ENCODE peak calls at places on chromosomes 16 and 17, in four cellular contexts. One of them, this sample, is unnamed.

GRCh38 chr16:85611455-85612190 is 1.5 kb upstream of the GSE1 start:
- DNase-seq in IMR-90: peak; percentile 74
- DNase-seq in mucosa of descending colon: peak; percentile 88
- DNase-seq in endothelial cell: peak; percentile 49
- DNase-seq in this sample: peak; percentile 93

GRCh38 chr16:30775381-30776099 is 11.5 kb downstream of the ZNF629 start:
- DNase-seq in IMR-90: peak; percentile 76
- DNase-seq in mucosa of descending colon: peak; percentile 87
- DNase-seq in endothelial cell: peak; percentile 77
- DNase-seq in this sample: peak; percentile 93

GRCh38 chr17:29918922-29919856 is 10.8 kb downstream of the SSH2 start:
- DNase-seq in IMR-90: peak; percentile 58
- DNase-seq in mucosa of descending colon: no peak
- DNase-seq in endothelial cell: no peak
- DNase-seq in this sample: no peak

GRCh38 chr16:81688182-81688581 is 90.9 kb upstream of the PLCG2 start:
- DNase-seq in IMR-90: peak; percentile 10
- DNase-seq in mucosa of descending colon: no peak
- DNase-seq in endothelial cell: no peak
- DNase-seq in this sample: no peak

GRCh38 chr16:68790130-68790761 is 53.1 kb upstream of the TANGO6 start:
- DNase-seq in IMR-90: peak; percentile 69
- DNase-seq in mucosa of descending colon: no peak
- DNase-seq in endothelial cell: no peak
- DNase-seq in this sample: no peak

GRCh38 chr16:13231365-13231764 is 330.0 kb downstream of the SHISA9 start:
- DNase-seq in IMR-90: no peak
- DNase-seq in mucosa of descending colon: no peak
- DNase-seq in endothelial cell: no peak
- DNase-seq in this sample: no peak

GRCh38 chr17:62727916-62728672 is 80.0 kb downstream of the MARCHF10 start:
- DNase-seq in IMR-90: no peak
- DNase-seq in mucosa of descending colon: no peak
- DNase-seq in endothelial cell: no peak
- DNase-seq in this sample: no peak

GRCh38 chr16:46866286-46866685 is 17.9 kb upstream of the GPT2 start:
- DNase-seq in IMR-90: no peak
- DNase-seq in mucosa of descending colon: no peak
- DNase-seq in endothelial cell: no peak
- DNase-seq in this sample: no peak

GRCh38 chr16:55035037-55035436 is 104.4 kb downstream of the IRX5 start:
- DNase-seq in IMR-90: no peak
- DNase-seq in mucosa of descending colon: peak; percentile 60
- DNase-seq in endothelial cell: peak; percentile 71
- DNase-seq in this sample: no peak

GRCh38 chr17:75487351-75488070 is 27.8 kb downstream of the CASKIN2 start:
- DNase-seq in IMR-90: no peak
- DNase-seq in mucosa of descending colon: no peak
- DNase-seq in endothelial cell: no peak
- DNase-seq in this sample: no peak

GRCh38 chr17:70947636-70948565 is 778.6 kb downstream of the KCNJ2 start:
- DNase-seq in IMR-90: no peak
- DNase-seq in mucosa of descending colon: no peak
- DNase-seq in endothelial cell: no peak
- DNase-seq in this sample: no peak

GRCh38 chr17:67200727-67201301 is 44.2 kb downstream of the HELZ start:
- DNase-seq in IMR-90: no peak
- DNase-seq in mucosa of descending colon: no peak
- DNase-seq in endothelial cell: no peak
- DNase-seq in this sample: no peak

GRCh38 chr16:86631441-86631840 is 53.1 kb downstream of the FOXL1 start:
- DNase-seq in IMR-90: no peak
- DNase-seq in mucosa of descending colon: no peak
- DNase-seq in endothelial cell: no peak
- DNase-seq in this sample: no peak

GRCh38 chr17:50719924-50720805 is 762 bp downstream of the LUC7L3 start:
- DNase-seq in IMR-90: no peak
- DNase-seq in mucosa of descending colon: no peak
- DNase-seq in endothelial cell: no peak
- DNase-seq in this sample: no peak

GRCh38 chr17:61007980-61008379 is 330.3 kb downstream of the BCAS3 start:
- DNase-seq in IMR-90: no peak
- DNase-seq in mucosa of descending colon: peak; percentile 31
- DNase-seq in endothelial cell: no peak
- DNase-seq in this sample: no peak

GRCh38 chr16:73233423-73233762 is 185.5 kb upstream of the ZFHX3 start:
- DNase-seq in IMR-90: no peak
- DNase-seq in mucosa of descending colon: no peak
- DNase-seq in endothelial cell: no peak
- DNase-seq in this sample: no peak

GRCh38 chr17:80061421-80061820 is 25.0 kb downstream of the CCDC40 start:
- DNase-seq in IMR-90: no peak
- DNase-seq in mucosa of descending colon: no peak
- DNase-seq in endothelial cell: no peak
- DNase-seq in this sample: no peak

GRCh38 chr17:9647014-9647413 is 1.7 kb downstream of the USP43 start:
- DNase-seq in IMR-90: no peak
- DNase-seq in mucosa of descending colon: no peak
- DNase-seq in endothelial cell: no peak
- DNase-seq in this sample: no peak

GRCh38 chr17:37292429-37293139 is 83.2 kb upstream of the C17orf78 start:
- DNase-seq in IMR-90: no peak
- DNase-seq in mucosa of descending colon: no peak
- DNase-seq in endothelial cell: no peak
- DNase-seq in this sample: no peak

GRCh38 chr17:46764709-46765401 is 53.6 kb downstream of the WNT3 start:
- DNase-seq in IMR-90: peak; percentile 86
- DNase-seq in mucosa of descending colon: no peak
- DNase-seq in endothelial cell: no peak
- DNase-seq in this sample: peak; percentile 66

GRCh38 chr16:86854058-86854621 is 275.8 kb downstream of the FOXL1 start:
- DNase-seq in IMR-90: peak; percentile 57
- DNase-seq in mucosa of descending colon: no peak
- DNase-seq in endothelial cell: no peak
- DNase-seq in this sample: no peak

GRCh38 chr17:31724026-31724425 is 135.0 kb downstream of the COPRS start:
- DNase-seq in IMR-90: peak; percentile 75
- DNase-seq in mucosa of descending colon: no peak
- DNase-seq in endothelial cell: no peak
- DNase-seq in this sample: peak; percentile 42

GRCh38 chr17:63113167-63113566 is 147.1 kb downstream of the TANC2 start:
- DNase-seq in IMR-90: no peak
- DNase-seq in mucosa of descending colon: no peak
- DNase-seq in endothelial cell: no peak
- DNase-seq in this sample: no peak

GRCh38 chr16:79067600-79067999 is 532.9 kb downstream of the MAF start:
- DNase-seq in IMR-90: no peak
- DNase-seq in mucosa of descending colon: no peak
- DNase-seq in endothelial cell: no peak
- DNase-seq in this sample: no peak

GRCh38 chr17:18263885-18264682 is 3.6 kb downstream of the MIEF2 start:
- DNase-seq in IMR-90: no peak
- DNase-seq in mucosa of descending colon: no peak
- DNase-seq in endothelial cell: no peak
- DNase-seq in this sample: no peak

GRCh38 chr16:72621651-72622050 is 426.3 kb downstream of the ZFHX3 start:
- DNase-seq in IMR-90: peak; percentile 58
- DNase-seq in mucosa of descending colon: no peak
- DNase-seq in endothelial cell: no peak
- DNase-seq in this sample: no peak

GRCh38 chr17:44959821-44960523 is 8.1 kb downstream of the C1QL1 start:
- DNase-seq in IMR-90: no peak
- DNase-seq in mucosa of descending colon: no peak
- DNase-seq in endothelial cell: no peak
- DNase-seq in this sample: no peak

GRCh38 chr16:64711596-64711995 is 410.3 kb downstream of the CDH11 start:
- DNase-seq in IMR-90: no peak
- DNase-seq in mucosa of descending colon: no peak
- DNase-seq in endothelial cell: no peak
- DNase-seq in this sample: no peak

GRCh38 chr17:49223517-49224197 is 6.9 kb downstream of the PHOSPHO1 start:
- DNase-seq in IMR-90: peak; percentile 10
- DNase-seq in mucosa of descending colon: peak; percentile 84
- DNase-seq in endothelial cell: peak; percentile 78
- DNase-seq in this sample: peak; percentile 88

GRCh38 chr16:14378131-14378551 is 251.9 kb downstream of the PARN start:
- DNase-seq in IMR-90: peak; percentile 92
- DNase-seq in mucosa of descending colon: no peak
- DNase-seq in endothelial cell: no peak
- DNase-seq in this sample: no peak

GRCh38 chr17:58484600-58484999 is 3.6 kb downstream of the HSF5 start:
- DNase-seq in IMR-90: no peak
- DNase-seq in mucosa of descending colon: no peak
- DNase-seq in endothelial cell: no peak
- DNase-seq in this sample: no peak

GRCh38 chr17:18186271-18186982 is 2.8 kb downstream of the ALKBH5 start:
- DNase-seq in IMR-90: peak; percentile 47
- DNase-seq in mucosa of descending colon: no peak
- DNase-seq in endothelial cell: no peak
- DNase-seq in this sample: no peak

GRCh38 chr16:2154533-2155090 is 970 bp upstream of the TRAF7 start:
- DNase-seq in IMR-90: no peak
- DNase-seq in mucosa of descending colon: no peak
- DNase-seq in endothelial cell: no peak
- DNase-seq in this sample: no peak

GRCh38 chr16:48318630-48319029 is 66.6 kb downstream of the SIAH1 start:
- DNase-seq in IMR-90: peak; percentile 54
- DNase-seq in mucosa of descending colon: no peak
- DNase-seq in endothelial cell: peak; percentile 43
- DNase-seq in this sample: no peak

GRCh38 chr17:49327835-49328784 is 33.9 kb downstream of the ZNF652 start:
- DNase-seq in IMR-90: peak; percentile 9
- DNase-seq in mucosa of descending colon: no peak
- DNase-seq in endothelial cell: no peak
- DNase-seq in this sample: no peak

GRCh38 chr17:27756467-27757371 is 43.6 kb downstream of the NOS2 start:
- DNase-seq in IMR-90: peak; percentile 30
- DNase-seq in mucosa of descending colon: peak; percentile 62
- DNase-seq in endothelial cell: peak; percentile 75
- DNase-seq in this sample: no peak

GRCh38 chr16:76639685-76640289 is 362.6 kb downstream of the CNTNAP4 start:
- DNase-seq in IMR-90: peak; percentile 1
- DNase-seq in mucosa of descending colon: no peak
- DNase-seq in endothelial cell: no peak
- DNase-seq in this sample: no peak
- TF ChIP-seq CTCF in IMR-90: no peak
- TF ChIP-seq CTCF in mucosa of descending colon: no peak
- TF ChIP-seq CTCF in endothelial cell: no peak
- TF ChIP-seq CTCF in this sample: peak; percentile 24

GRCh38 chr16:66662445-66663194 is 33.9 kb downstream of the CMTM4 start:
- DNase-seq in IMR-90: peak; percentile 44
- DNase-seq in mucosa of descending colon: no peak
- DNase-seq in endothelial cell: no peak
- DNase-seq in this sample: no peak
- TF ChIP-seq CTCF in IMR-90: peak; percentile 51
- TF ChIP-seq CTCF in mucosa of descending colon: peak; percentile 13
- TF ChIP-seq CTCF in endothelial cell: no peak
- TF ChIP-seq CTCF in this sample: peak; percentile 66

DNA sequence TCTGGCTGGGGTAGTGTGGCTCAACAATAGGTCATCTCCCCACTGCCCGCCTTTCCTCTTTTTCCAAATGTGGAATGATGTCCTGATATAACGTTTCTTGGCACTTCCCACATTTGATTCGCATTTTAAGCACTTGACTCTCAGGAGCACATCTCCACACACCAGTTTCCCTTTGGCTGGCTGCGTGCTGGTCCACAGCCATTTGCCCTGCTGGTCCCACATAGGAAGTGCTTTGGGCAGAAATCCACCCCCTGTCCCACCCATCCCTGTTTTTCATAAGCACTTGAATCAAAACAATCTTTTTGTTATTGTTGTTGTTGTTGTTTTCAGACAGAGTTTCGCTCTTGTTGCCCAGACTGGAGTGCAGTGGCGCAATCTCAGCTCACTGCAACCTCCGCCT is 24.0 kb upstream of the TNFRSF13B start:
- DNase-seq in IMR-90: no peak
- DNase-seq in mucosa of descending colon: no peak
- DNase-seq in endothelial cell: no peak
- DNase-seq in this sample: no peak
- TF ChIP-seq CTCF in IMR-90: no peak
- TF ChIP-seq CTCF in mucosa of descending colon: no peak
- TF ChIP-seq CTCF in endothelial cell: no peak
- TF ChIP-seq CTCF in this sample: no peak

GRCh38 chr17:39981207-39982068 is 831 bp downstream of the PSMD3 start:
- DNase-seq in IMR-90: no peak
- DNase-seq in mucosa of descending colon: peak; percentile 18
- DNase-seq in endothelial cell: peak; percentile 29
- DNase-seq in this sample: no peak
- TF ChIP-seq CTCF in IMR-90: peak; percentile 8
- TF ChIP-seq CTCF in mucosa of descending colon: no peak
- TF ChIP-seq CTCF in endothelial cell: no peak
- TF ChIP-seq CTCF in this sample: no peak

DNA sequence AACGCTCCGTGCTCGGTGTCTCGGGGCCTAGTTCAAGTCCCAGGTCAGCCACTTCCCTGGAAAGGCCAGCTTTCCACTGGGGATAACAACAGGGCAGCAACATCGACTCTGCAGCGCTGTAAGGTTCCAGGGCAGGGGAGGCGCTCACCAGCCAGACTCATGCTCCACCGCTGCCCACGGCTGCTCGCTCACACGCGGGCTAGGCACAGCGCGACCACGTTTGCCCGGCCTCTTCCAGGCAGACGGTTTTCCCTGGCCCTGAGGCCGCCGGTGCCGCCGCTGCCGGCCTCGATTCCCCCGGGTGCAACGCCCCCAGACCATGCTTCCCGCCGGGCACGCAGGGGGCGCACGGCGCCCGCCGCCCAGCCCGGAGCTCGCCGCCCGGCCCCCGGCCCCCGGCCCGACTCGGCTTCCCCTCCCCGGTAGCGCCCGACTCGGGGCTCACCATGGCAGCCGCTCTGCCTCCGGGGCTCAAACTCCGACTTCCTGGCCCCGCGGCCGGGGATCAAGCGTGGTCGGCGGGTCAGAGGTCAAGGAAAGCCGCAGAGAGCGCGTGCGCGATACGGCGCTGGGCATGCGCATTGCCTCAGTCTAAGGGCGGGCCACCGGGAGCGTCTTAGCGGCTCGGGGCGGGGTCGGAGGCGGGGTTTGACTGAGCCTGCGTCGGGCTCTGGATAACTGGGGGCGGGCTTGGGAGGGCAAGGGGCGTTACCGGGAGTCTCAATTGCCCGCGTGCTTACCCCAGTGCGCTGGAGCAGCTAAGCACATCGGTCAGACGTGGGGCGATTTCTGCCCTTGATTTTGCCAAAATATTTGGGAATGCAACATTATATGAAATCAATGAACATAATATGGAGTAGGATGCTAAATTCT is at the start of gene PAM16:
- DNase-seq in IMR-90: peak; percentile 91
- DNase-seq in mucosa of descending colon: peak; percentile 99
- DNase-seq in endothelial cell: peak; percentile 99
- DNase-seq in this sample: peak; percentile 97
- TF ChIP-seq CTCF in IMR-90: no peak
- TF ChIP-seq CTCF in mucosa of descending colon: no peak
- TF ChIP-seq CTCF in endothelial cell: no peak
- TF ChIP-seq CTCF in this sample: peak; percentile 35